ENCODE peak calls at places on chromosomes 16 and 17, in five cellular contexts. C, B, V, I and E are unnamed samples. For H3K36me3, the result is how much of the 10 kb centered on the place peaks cover.

GRCh38 chr17:39812466-39812865 is 51.6 kb downstream of the IKZF3 start:
- DNase-seq in C (no peak), B (no peak), V (no peak), I (no peak), E (peak)

GRCh38 chr17:2749784-2750181 is 331 bp upstream of the CCDC92B start:
- DNase-seq in C (peak), B (peak), V (peak), I (peak), E (peak)

GRCh38 chr16:17359778-17360177 is 111.0 kb downstream of the XYLT1 start:
- DNase-seq in C (peak), B (no peak), V (no peak), I (no peak), E (no peak)

GRCh38 chr17:70313031-70313430 is 143.7 kb downstream of the KCNJ2 start:
- DNase-seq in C (peak), B (no peak), V (no peak), I (no peak), E (no peak)

GRCh38 chr16:52229471-52229870 is 317.5 kb downstream of the TOX3 start:
- DNase-seq in C (no peak), B (no peak), V (no peak), I (no peak), E (no peak)

GRCh38 chr17:78496311-78496710 is 80.9 kb downstream of the DNAH17 start:
- DNase-seq in C (no peak), B (no peak), V (no peak), I (no peak), E (no peak)

GRCh38 chr16:17224859-17225258 is 245.9 kb downstream of the XYLT1 start:
- DNase-seq in C (peak), B (peak), V (no peak), I (no peak), E (peak)

GRCh38 chr17:32584792-32585191 is 98.0 kb downstream of the CDK5R1 start:
- DNase-seq in C (no peak), B (no peak), V (no peak), I (no peak), E (no peak)

GRCh38 chr16:82454152-82454551 is 172.6 kb upstream of the CDH13 start:
- DNase-seq in C (no peak), B (no peak), V (no peak), I (no peak), E (no peak)

GRCh38 chr16:89268987-89269735 is 51.7 kb downstream of the ZNF778 start:
- DNase-seq in C (peak), B (no peak), V (no peak), I (no peak), E (no peak)
- H3K36me3 ChIP-seq in C (under half), B (under half), V (under half), I (half or more), E (under half)

GRCh38 chr17:63840591-63841349 is 1.7 kb downstream of the SMARCD2 start:
- DNase-seq in C (peak), B (no peak), V (no peak), I (no peak), E (peak)
- H3K27ac ChIP-seq in C (peak), B (peak), V (peak), I (peak), E (peak)

GRCh38 chr17:45284176-45285140 is 22.6 kb upstream of the SPATA32 start:
- DNase-seq in C (no peak), B (no peak), V (no peak), I (no peak), E (peak)

GRCh38 chr17:45282683-45283644 is 21.1 kb upstream of the SPATA32 start:
- DNase-seq in C (peak), B (no peak), V (no peak), I (no peak), E (no peak)

GRCh38 chr17:45286286-45286685 is 24.4 kb upstream of the SPATA32 start:
- DNase-seq in C (no peak), B (no peak), V (no peak), I (no peak), E (no peak)

GRCh38 chr17:45279898-45280297 is 18.0 kb upstream of the SPATA32 start:
- DNase-seq in C (no peak), B (no peak), V (no peak), I (no peak), E (no peak)

GRCh38 chr17:45283711-45284110 is 21.8 kb upstream of the SPATA32 start:
- DNase-seq in C (no peak), B (no peak), V (no peak), I (no peak), E (no peak)
- H3K36me3 ChIP-seq in C (under half), B (under half), V (under half), I (half or more), E (under half)

DNA sequence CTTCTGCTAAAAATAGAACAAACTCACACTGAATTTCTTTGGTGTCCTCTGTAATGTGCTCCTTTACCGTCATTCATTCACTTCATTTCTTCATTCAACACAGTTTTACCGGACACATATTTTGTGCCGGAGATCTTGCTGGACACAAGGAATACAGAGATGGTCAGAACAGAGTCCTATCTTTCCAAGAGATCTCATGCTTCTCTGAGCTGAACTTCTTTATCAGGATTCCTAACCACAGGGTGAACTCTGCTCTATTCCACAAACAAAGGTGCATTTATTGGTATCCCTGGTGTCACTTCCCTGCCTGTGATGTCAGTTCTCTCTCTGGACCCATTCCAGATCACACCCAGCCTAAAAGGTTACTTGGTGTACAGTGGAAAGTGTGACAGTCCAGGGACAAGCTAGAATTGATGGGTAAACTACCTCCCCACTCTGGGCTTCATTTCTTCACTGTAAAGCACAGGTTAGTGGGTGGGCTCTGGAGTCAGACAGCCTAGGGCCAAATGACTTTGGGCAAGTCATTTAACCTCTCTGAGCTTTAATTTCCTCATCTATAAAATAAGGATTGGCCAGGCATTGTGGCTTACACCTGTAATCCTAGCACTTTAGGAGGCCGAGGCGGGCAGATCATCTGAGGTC is 4.2 kb downstream of the IFI35 start:
- DNase-seq in C (no peak), B (peak), V (no peak), I (no peak), E (no peak)
- H3K27ac ChIP-seq in C (no peak), B (peak), V (peak), I (peak), E (peak)

GRCh38 chr17:75845933-75846700 is 1.9 kb upstream of the UNC13D start:
- DNase-seq in C (no peak), B (peak), V (no peak), I (no peak), E (no peak)
- H3K36me3 ChIP-seq in C (under half), B (under half), V (under half), I (half or more), E (under half)

DNA sequence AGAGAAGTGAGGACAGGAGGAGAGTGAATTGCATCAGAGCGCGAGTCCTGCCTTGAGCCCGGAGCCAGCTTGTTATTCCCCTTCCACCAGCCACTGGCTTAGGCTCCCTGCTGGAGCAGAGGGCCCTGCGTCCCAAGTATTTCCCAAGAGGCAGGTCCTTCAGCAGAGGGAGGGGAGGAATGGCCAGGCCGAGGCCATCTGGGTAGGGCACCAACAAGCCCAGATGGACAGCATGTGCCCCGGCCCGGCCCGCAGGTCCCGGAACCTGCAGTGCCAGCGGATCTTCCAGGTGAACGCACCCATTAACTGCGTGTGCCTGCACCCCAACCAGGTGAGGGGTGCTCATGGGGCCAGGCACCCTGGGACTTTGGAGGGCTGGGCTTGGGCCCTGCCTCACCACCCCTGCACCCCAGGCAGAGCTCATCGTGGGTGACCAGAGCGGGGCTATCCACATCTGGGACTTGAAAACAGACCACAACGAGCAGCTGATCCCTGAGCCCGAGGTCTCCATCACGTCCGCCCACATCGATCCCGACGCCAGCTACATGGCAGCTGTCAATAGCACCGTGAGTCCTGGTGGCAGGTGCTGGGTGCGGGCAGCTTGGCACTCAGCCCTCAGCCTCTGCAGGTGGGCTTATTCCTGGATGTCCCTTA is 1.7 kb downstream of the MLST8 start:
- DNase-seq in C (peak), B (no peak), V (no peak), I (no peak), E (no peak)
- H3K27ac ChIP-seq in C (no peak), B (no peak), V (peak), I (no peak), E (no peak)